ENCODE peak calls at places on chromosomes 16 and 17, in eight cellular contexts. One of them, this sample, is unnamed.

GRCh38 chr16:56277040-56277439 is 85.8 kb downstream of the GNAO1 start:
- DNase-seq in AG09309: no peak
- DNase-seq in BJ: no peak
- DNase-seq in endothelial cell of umbilical vein: no peak
- DNase-seq in HCT116: no peak
- DNase-seq in tibial artery: peak
- DNase-seq in CD8-positive, alpha-beta T cell: no peak
- DNase-seq in dorsolateral prefrontal cortex: no peak
- DNase-seq in this sample: no peak

GRCh38 chr16:15667091-15667742 is 17.2 kb downstream of the NDE1 start:
- DNase-seq in AG09309: no peak
- DNase-seq in BJ: no peak
- DNase-seq in endothelial cell of umbilical vein: no peak
- DNase-seq in HCT116: no peak
- DNase-seq in tibial artery: no peak
- DNase-seq in CD8-positive, alpha-beta T cell: no peak
- DNase-seq in dorsolateral prefrontal cortex: no peak
- DNase-seq in this sample: no peak

GRCh38 chr16:79758615-79759346 is 158.2 kb upstream of the MAF start:
- DNase-seq in AG09309: no peak
- DNase-seq in BJ: no peak
- DNase-seq in endothelial cell of umbilical vein: no peak
- DNase-seq in HCT116: no peak
- DNase-seq in tibial artery: no peak
- DNase-seq in CD8-positive, alpha-beta T cell: no peak
- DNase-seq in dorsolateral prefrontal cortex: no peak
- DNase-seq in this sample: no peak

GRCh38 chr16:56994311-56994710 is 5.0 kb downstream of the NLRC5 start:
- DNase-seq in AG09309: no peak
- DNase-seq in BJ: no peak
- DNase-seq in endothelial cell of umbilical vein: no peak
- DNase-seq in HCT116: no peak
- DNase-seq in tibial artery: no peak
- DNase-seq in CD8-positive, alpha-beta T cell: no peak
- DNase-seq in dorsolateral prefrontal cortex: no peak
- DNase-seq in this sample: no peak

GRCh38 chr17:77304051-77304745 is 163.4 kb downstream of the SEC14L1 start:
- DNase-seq in AG09309: no peak
- DNase-seq in BJ: no peak
- DNase-seq in endothelial cell of umbilical vein: no peak
- DNase-seq in HCT116: no peak
- DNase-seq in tibial artery: no peak
- DNase-seq in CD8-positive, alpha-beta T cell: no peak
- DNase-seq in dorsolateral prefrontal cortex: no peak
- DNase-seq in this sample: no peak

GRCh38 chr16:29790949-29791844 is 646 bp downstream of the KIF22 start:
- DNase-seq in AG09309: no peak
- DNase-seq in BJ: no peak
- DNase-seq in endothelial cell of umbilical vein: peak
- DNase-seq in HCT116: no peak
- DNase-seq in tibial artery: no peak
- DNase-seq in CD8-positive, alpha-beta T cell: no peak
- DNase-seq in dorsolateral prefrontal cortex: no peak
- DNase-seq in this sample: no peak

GRCh38 chr16:76854234-76854633 is 336.8 kb upstream of the MON1B start:
- DNase-seq in AG09309: no peak
- DNase-seq in BJ: no peak
- DNase-seq in endothelial cell of umbilical vein: no peak
- DNase-seq in HCT116: no peak
- DNase-seq in tibial artery: no peak
- DNase-seq in CD8-positive, alpha-beta T cell: no peak
- DNase-seq in dorsolateral prefrontal cortex: no peak
- DNase-seq in this sample: no peak

GRCh38 chr17:41049110-41049509 is 2.0 kb upstream of the KRTAP2-1 start:
- DNase-seq in AG09309: peak
- DNase-seq in BJ: peak
- DNase-seq in endothelial cell of umbilical vein: no peak
- DNase-seq in HCT116: no peak
- DNase-seq in tibial artery: no peak
- DNase-seq in CD8-positive, alpha-beta T cell: no peak
- DNase-seq in dorsolateral prefrontal cortex: no peak
- DNase-seq in this sample: no peak

GRCh38 chr17:48048321-48049140 is at the start of gene NFE2L1:
- DNase-seq in AG09309: peak
- DNase-seq in BJ: no peak
- DNase-seq in endothelial cell of umbilical vein: peak
- DNase-seq in HCT116: peak
- DNase-seq in tibial artery: peak
- DNase-seq in CD8-positive, alpha-beta T cell: peak
- DNase-seq in dorsolateral prefrontal cortex: no peak
- DNase-seq in this sample: peak

GRCh38 chr16:51666821-51667220 is 515.8 kb upstream of the SALL1 start:
- DNase-seq in AG09309: no peak
- DNase-seq in BJ: peak
- DNase-seq in endothelial cell of umbilical vein: no peak
- DNase-seq in HCT116: no peak
- DNase-seq in tibial artery: no peak
- DNase-seq in CD8-positive, alpha-beta T cell: no peak
- DNase-seq in dorsolateral prefrontal cortex: no peak
- DNase-seq in this sample: no peak

GRCh38 chr17:2481760-2482159 is 29.9 kb downstream of the METTL16 start:
- DNase-seq in AG09309: no peak
- DNase-seq in BJ: no peak
- DNase-seq in endothelial cell of umbilical vein: no peak
- DNase-seq in HCT116: no peak
- DNase-seq in tibial artery: no peak
- DNase-seq in CD8-positive, alpha-beta T cell: no peak
- DNase-seq in dorsolateral prefrontal cortex: no peak
- DNase-seq in this sample: no peak

GRCh38 chr16:73014768-73015167 is 33.2 kb downstream of the ZFHX3 start:
- DNase-seq in AG09309: no peak
- DNase-seq in BJ: no peak
- DNase-seq in endothelial cell of umbilical vein: no peak
- DNase-seq in HCT116: no peak
- DNase-seq in tibial artery: no peak
- DNase-seq in CD8-positive, alpha-beta T cell: no peak
- DNase-seq in dorsolateral prefrontal cortex: no peak
- DNase-seq in this sample: no peak

GRCh38 chr17:79473111-79473835 is 137.6 kb downstream of the RBFOX3 start:
- DNase-seq in AG09309: no peak
- DNase-seq in BJ: no peak
- DNase-seq in endothelial cell of umbilical vein: no peak
- DNase-seq in HCT116: no peak
- DNase-seq in tibial artery: no peak
- DNase-seq in CD8-positive, alpha-beta T cell: no peak
- DNase-seq in dorsolateral prefrontal cortex: no peak
- DNase-seq in this sample: no peak

GRCh38 chr16:54266363-54266955 is 20.1 kb downstream of the IRX3 start:
- DNase-seq in AG09309: no peak
- DNase-seq in BJ: no peak
- DNase-seq in endothelial cell of umbilical vein: no peak
- DNase-seq in HCT116: no peak
- DNase-seq in tibial artery: peak
- DNase-seq in CD8-positive, alpha-beta T cell: no peak
- DNase-seq in dorsolateral prefrontal cortex: no peak
- DNase-seq in this sample: no peak

GRCh38 chr17:59845595-59846390 is 47.0 kb downstream of the TUBD1 start:
- DNase-seq in AG09309: no peak
- DNase-seq in BJ: no peak
- DNase-seq in endothelial cell of umbilical vein: peak
- DNase-seq in HCT116: peak
- DNase-seq in tibial artery: peak
- DNase-seq in CD8-positive, alpha-beta T cell: no peak
- DNase-seq in dorsolateral prefrontal cortex: no peak
- DNase-seq in this sample: no peak

GRCh38 chr16:89257281-89257731 is 39.8 kb downstream of the ZNF778 start:
- DNase-seq in AG09309: no peak
- DNase-seq in BJ: no peak
- DNase-seq in endothelial cell of umbilical vein: peak
- DNase-seq in HCT116: no peak
- DNase-seq in tibial artery: no peak
- DNase-seq in CD8-positive, alpha-beta T cell: no peak
- DNase-seq in dorsolateral prefrontal cortex: no peak
- DNase-seq in this sample: no peak
- H3K4me3 ChIP-seq in AG09309: peak
- H3K4me3 ChIP-seq in BJ: peak
- H3K4me3 ChIP-seq in endothelial cell of umbilical vein: no peak
- H3K4me3 ChIP-seq in HCT116: peak
- H3K4me3 ChIP-seq in tibial artery: peak
- H3K4me3 ChIP-seq in CD8-positive, alpha-beta T cell: peak
- H3K4me3 ChIP-seq in dorsolateral prefrontal cortex: peak
- H3K4me3 ChIP-seq in this sample: peak

DNA sequence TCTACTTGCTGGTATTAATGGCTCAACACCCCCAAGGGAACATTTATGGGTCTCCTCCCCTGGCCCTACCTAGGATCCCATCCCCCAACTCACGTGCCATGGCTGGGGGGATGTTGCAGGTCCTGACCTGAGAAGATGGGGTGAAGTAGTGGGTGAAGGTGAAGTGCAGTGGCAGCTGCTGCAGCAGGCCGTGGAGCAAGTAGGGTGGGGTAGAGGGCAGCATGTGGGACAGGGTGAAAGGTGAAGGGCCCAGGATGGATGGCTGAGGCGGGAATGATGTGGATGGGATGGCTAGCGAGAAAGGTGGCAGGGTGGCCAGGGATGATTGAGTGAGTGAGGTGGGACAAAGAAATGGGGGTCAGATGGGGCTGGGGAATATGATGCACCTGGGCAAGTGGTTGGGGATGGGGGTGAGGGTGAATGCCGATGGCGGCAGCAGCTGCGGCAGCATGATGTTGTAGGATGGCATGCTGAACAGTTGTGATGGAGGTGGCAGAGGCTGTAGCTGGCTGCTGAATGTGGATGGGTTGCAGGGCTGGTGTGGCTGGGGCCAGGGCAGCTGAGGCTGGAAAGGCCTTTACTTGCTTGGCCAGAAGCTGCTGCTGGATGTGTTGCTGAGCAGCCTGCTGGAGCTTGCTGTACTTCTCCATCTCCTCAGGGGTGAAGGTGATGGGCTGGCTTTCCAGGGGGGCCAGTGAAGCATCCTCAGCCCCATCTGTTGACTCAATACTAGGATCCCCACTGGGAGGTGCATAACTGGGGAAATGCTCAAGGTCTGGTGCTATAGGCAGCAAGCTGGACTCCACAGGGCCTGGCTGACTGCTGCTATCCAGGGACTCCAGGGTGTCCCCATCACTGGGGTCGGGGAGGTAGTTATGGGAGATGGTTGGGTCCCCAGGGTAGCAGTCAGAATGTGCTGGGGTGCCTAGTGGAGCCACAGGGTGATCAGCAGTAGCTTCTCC is 8.3 kb upstream of the ITGA2B start:
- DNase-seq in AG09309: no peak
- DNase-seq in BJ: no peak
- DNase-seq in endothelial cell of umbilical vein: no peak
- DNase-seq in HCT116: no peak
- DNase-seq in tibial artery: no peak
- DNase-seq in CD8-positive, alpha-beta T cell: no peak
- DNase-seq in dorsolateral prefrontal cortex: no peak
- DNase-seq in this sample: no peak
- TF ChIP-seq CTCF in AG09309: no peak
- TF ChIP-seq CTCF in BJ: no peak
- TF ChIP-seq CTCF in endothelial cell of umbilical vein: no peak
- TF ChIP-seq CTCF in HCT116: no peak
- TF ChIP-seq CTCF in tibial artery: no peak
- TF ChIP-seq CTCF in CD8-positive, alpha-beta T cell: no peak
- TF ChIP-seq CTCF in dorsolateral prefrontal cortex: no peak
- TF ChIP-seq CTCF in this sample: no peak

GRCh38 chr16:68491576-68491950 is 43.3 kb upstream of the SMPD3 start:
- DNase-seq in AG09309: no peak
- DNase-seq in BJ: no peak
- DNase-seq in endothelial cell of umbilical vein: no peak
- DNase-seq in HCT116: no peak
- DNase-seq in tibial artery: no peak
- DNase-seq in CD8-positive, alpha-beta T cell: no peak
- DNase-seq in dorsolateral prefrontal cortex: no peak
- DNase-seq in this sample: no peak

GRCh38 chr16:68493412-68494070 is 45.2 kb upstream of the SMPD3 start:
- DNase-seq in AG09309: no peak
- DNase-seq in BJ: no peak
- DNase-seq in endothelial cell of umbilical vein: no peak
- DNase-seq in HCT116: no peak
- DNase-seq in tibial artery: no peak
- DNase-seq in CD8-positive, alpha-beta T cell: no peak
- DNase-seq in dorsolateral prefrontal cortex: no peak
- DNase-seq in this sample: no peak

GRCh38 chr16:68490829-68491575 is 42.7 kb upstream of the SMPD3 start:
- DNase-seq in AG09309: peak
- DNase-seq in BJ: peak
- DNase-seq in endothelial cell of umbilical vein: no peak
- DNase-seq in HCT116: peak
- DNase-seq in tibial artery: no peak
- DNase-seq in CD8-positive, alpha-beta T cell: no peak
- DNase-seq in dorsolateral prefrontal cortex: no peak
- DNase-seq in this sample: no peak

GRCh38 chr16:68492151-68492500 is 43.8 kb upstream of the SMPD3 start:
- DNase-seq in AG09309: no peak
- DNase-seq in BJ: no peak
- DNase-seq in endothelial cell of umbilical vein: no peak
- DNase-seq in HCT116: no peak
- DNase-seq in tibial artery: no peak
- DNase-seq in CD8-positive, alpha-beta T cell: no peak
- DNase-seq in dorsolateral prefrontal cortex: no peak
- DNase-seq in this sample: no peak

GRCh38 chr16:68492501-68493411 is 44.4 kb upstream of the SMPD3 start:
- DNase-seq in AG09309: no peak
- DNase-seq in BJ: no peak
- DNase-seq in endothelial cell of umbilical vein: no peak
- DNase-seq in HCT116: no peak
- DNase-seq in tibial artery: no peak
- DNase-seq in CD8-positive, alpha-beta T cell: no peak
- DNase-seq in dorsolateral prefrontal cortex: no peak
- DNase-seq in this sample: no peak
- H3K4me3 ChIP-seq in AG09309: no peak
- H3K4me3 ChIP-seq in BJ: no peak
- H3K4me3 ChIP-seq in endothelial cell of umbilical vein: no peak
- H3K4me3 ChIP-seq in HCT116: no peak
- H3K4me3 ChIP-seq in tibial artery: no peak
- H3K4me3 ChIP-seq in CD8-positive, alpha-beta T cell: no peak
- H3K4me3 ChIP-seq in dorsolateral prefrontal cortex: no peak
- H3K4me3 ChIP-seq in this sample: no peak

DNA sequence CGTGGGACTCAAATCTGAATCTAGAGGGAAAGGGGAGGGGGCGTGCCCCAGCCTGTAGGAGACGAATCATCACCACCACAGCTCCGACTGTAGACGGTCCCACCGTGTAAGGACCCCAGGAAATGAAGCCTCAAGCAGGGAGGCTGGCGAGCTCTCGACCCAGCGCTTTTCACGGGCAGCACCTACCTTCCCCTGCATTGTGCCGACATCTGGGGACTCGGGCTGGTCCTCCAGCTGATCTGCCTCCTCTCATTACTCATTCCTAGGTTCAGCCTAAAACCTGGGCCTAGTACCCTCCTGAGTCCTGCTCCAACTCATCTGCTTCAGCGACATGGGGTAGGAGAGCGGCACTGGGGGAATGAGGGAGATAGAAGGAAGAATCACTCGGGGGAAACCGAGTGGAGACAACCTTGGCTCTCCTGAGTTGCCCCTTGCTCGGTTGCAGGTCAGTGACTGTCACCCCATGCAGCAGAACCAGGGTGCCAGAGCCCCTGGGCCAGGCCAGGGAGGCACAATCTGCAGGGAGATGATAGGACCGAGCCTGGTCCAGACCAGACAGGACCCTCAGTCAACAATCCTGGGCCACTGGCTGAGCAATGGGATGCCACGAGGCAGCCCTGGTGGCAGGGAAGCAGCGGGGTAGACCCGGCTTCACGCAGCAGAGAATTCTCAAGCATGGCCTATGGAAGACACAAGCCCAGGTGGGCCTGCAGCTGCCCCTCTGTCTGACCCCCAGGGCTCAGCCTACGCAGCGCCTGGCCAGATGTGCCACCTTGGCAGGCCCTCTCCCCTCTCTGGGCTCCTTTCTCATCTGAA is 833 bp upstream of the BCAR1 start:
- DNase-seq in AG09309: no peak
- DNase-seq in BJ: no peak
- DNase-seq in endothelial cell of umbilical vein: no peak
- DNase-seq in HCT116: no peak
- DNase-seq in tibial artery: peak
- DNase-seq in CD8-positive, alpha-beta T cell: no peak
- DNase-seq in dorsolateral prefrontal cortex: no peak
- DNase-seq in this sample: no peak
- TF ChIP-seq CTCF in AG09309: no peak
- TF ChIP-seq CTCF in BJ: no peak
- TF ChIP-seq CTCF in endothelial cell of umbilical vein: no peak
- TF ChIP-seq CTCF in HCT116: no peak
- TF ChIP-seq CTCF in tibial artery: no peak
- TF ChIP-seq CTCF in CD8-positive, alpha-beta T cell: no peak
- TF ChIP-seq CTCF in dorsolateral prefrontal cortex: no peak
- TF ChIP-seq CTCF in this sample: no peak